ENCODE peak calls at places on chromosomes 5 and 9, in five cellular contexts. E, A, N, K and X are unnamed samples.

GRCh38 chr9:125932012-125932411 is 184.8 kb downstream of the PBX3 start:
- DNase-seq in E (peak; percentile 37), A (peak; percentile 97), N (no peak), K (peak; percentile 33), X (no peak)

GRCh38 chr5:59562756-59563389 is 330.7 kb downstream of the PDE4D start:
- DNase-seq in E (peak; percentile 33), A (peak; percentile 31), N (peak; percentile 40), K (peak; percentile 99), X (no peak)

GRCh38 chr5:54344653-54345052 is 34.3 kb upstream of the ARL15 start:
- DNase-seq in E (no peak), A (peak; percentile 13), N (no peak), K (no peak), X (no peak)

GRCh38 chr5:91499943-91500531 is 116.9 kb upstream of the ARRDC3 start:
- DNase-seq in E (no peak), A (peak; percentile 76), N (peak; percentile 48), K (peak; percentile 63), X (no peak)

GRCh38 chr5:81345411-81346003 is 44.1 kb downstream of the ZCCHC9 start:
- DNase-seq in E (no peak), A (no peak), N (no peak), K (no peak), X (no peak)

GRCh38 chr9:101567725-101567993 is 27.1 kb downstream of the PPP3R2 start:
- DNase-seq in E (no peak), A (no peak), N (no peak), K (no peak), X (no peak)

GRCh38 chr5:67971223-67971830 is 244.2 kb upstream of the PIK3R1 start:
- DNase-seq in E (no peak), A (peak; percentile 93), N (no peak), K (no peak), X (no peak)

GRCh38 chr9:128929560-128929959 is 8.8 kb downstream of the PHYHD1 start:
- DNase-seq in E (no peak), A (no peak), N (no peak), K (no peak), X (no peak)

GRCh38 chr9:37121881-37122280 is 1.5 kb downstream of the ZCCHC7 start:
- DNase-seq in E (no peak), A (no peak), N (no peak), K (no peak), X (no peak)

GRCh38 chr5:58122157-58122556 is 337.7 kb downstream of the PLK2 start:
- DNase-seq in E (no peak), A (no peak), N (no peak), K (no peak), X (no peak)

GRCh38 chr5:75509956-75510355 is 1.5 kb downstream of the CERT1 start:
- DNase-seq in E (peak; percentile 20), A (peak; percentile 79), N (no peak), K (no peak), X (no peak)

GRCh38 chr5:64869419-64869818 is 100.7 kb downstream of the CWC27 start:
- DNase-seq in E (no peak), A (peak; percentile 84), N (peak; percentile 82), K (peak; percentile 59), X (no peak)

GRCh38 chr9:132008871-132009812 is 70.5 kb downstream of the MED27 start:
- DNase-seq in E (no peak), A (no peak), N (no peak), K (no peak), X (no peak)

GRCh38 chr5:78137290-78137689 is 157.2 kb downstream of the AP3B1 start:
- DNase-seq in E (no peak), A (no peak), N (no peak), K (no peak), X (no peak)
- H3K27ac ChIP-seq in E (peak overlapping the region; percentile 23), A (no peak overlapping the region), N (no peak overlapping the region), K (no peak overlapping the region), X (no peak overlapping the region)

GRCh38 chr9:70399141-70399540 is 15.3 kb downstream of the KLF9 start:
- DNase-seq in E (no peak), A (no peak), N (no peak), K (no peak), X (no peak)

GRCh38 chr9:70402213-70402612 is 12.2 kb downstream of the KLF9 start:
- DNase-seq in E (no peak), A (no peak), N (no peak), K (no peak), X (no peak)

GRCh38 chr9:70398145-70398556 is 16.3 kb downstream of the KLF9 start:
- DNase-seq in E (no peak), A (no peak), N (no peak), K (no peak), X (no peak)

GRCh38 chr9:70403166-70403565 is 11.3 kb downstream of the KLF9 start:
- DNase-seq in E (no peak), A (no peak), N (no peak), K (no peak), X (no peak)

GRCh38 chr9:70400107-70400892 is 14.2 kb downstream of the KLF9 start:
- DNase-seq in E (no peak), A (no peak), N (no peak), K (no peak), X (no peak)
- H3K4me1 ChIP-seq in E (peaks cover 20% of the 10 kb centered on the region), A (peaks cover 5% of the 10 kb centered on the region), N (no peaks in the 10 kb centered on the region), K (no peaks in the 10 kb centered on the region), X (peaks cover 34% of the 10 kb centered on the region)

DNA sequence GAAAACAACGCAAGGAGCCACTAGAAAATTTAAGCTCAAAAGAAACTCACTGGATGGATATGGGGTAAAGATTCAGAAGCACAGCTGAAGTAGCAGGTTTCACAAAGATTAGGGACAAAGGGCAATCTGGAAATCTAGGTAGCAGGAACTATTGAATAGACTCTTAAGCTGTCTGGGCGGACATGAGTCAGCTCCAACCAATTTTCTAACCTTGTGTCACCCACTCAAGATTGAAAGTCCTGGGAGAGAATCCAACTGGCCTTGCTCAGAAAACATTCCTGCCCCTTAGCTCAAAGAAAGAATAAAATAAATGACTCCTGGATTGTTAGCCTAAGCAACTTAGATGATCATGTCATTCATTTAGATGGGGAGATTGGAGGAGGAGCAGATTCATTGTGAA is 69.2 kb downstream of the STK32A start:
- DNase-seq in E (no peak), A (peak; percentile 53), N (no peak), K (no peak), X (no peak)
- H3K27ac ChIP-seq in E (no peak overlapping the region), A (no peak overlapping the region), N (no peak overlapping the region), K (no peak overlapping the region), X (no peak overlapping the region)

DNA sequence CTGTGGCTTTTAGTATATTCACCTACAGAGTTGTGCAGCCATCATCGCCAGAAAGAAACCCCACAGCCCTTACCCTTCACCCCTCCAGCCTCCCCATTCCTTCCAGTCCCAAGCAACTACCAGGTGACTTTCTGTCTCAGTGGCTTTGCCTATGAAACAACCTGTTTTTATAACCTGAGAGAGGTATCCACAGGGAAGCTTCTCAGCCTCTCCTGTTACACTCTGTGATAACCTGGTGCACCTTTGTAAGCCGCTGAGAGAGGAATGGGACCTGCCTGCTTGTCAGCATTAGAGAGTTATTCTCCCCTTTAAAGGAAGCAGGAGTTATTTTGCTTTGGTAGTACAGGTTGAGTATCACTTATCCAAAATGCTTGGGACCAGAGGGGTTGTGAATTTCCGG is 93.6 kb downstream of the TRIO start:
- DNase-seq in E (no peak), A (no peak), N (no peak), K (peak; percentile 72), X (no peak)
- H3K4me1 ChIP-seq in E (no peaks in the 10 kb centered on the region), A (peaks cover 18% of the 10 kb centered on the region), N (peaks cover 11% of the 10 kb centered on the region), K (peaks cover 12% of the 10 kb centered on the region), X (no peaks in the 10 kb centered on the region)

DNA sequence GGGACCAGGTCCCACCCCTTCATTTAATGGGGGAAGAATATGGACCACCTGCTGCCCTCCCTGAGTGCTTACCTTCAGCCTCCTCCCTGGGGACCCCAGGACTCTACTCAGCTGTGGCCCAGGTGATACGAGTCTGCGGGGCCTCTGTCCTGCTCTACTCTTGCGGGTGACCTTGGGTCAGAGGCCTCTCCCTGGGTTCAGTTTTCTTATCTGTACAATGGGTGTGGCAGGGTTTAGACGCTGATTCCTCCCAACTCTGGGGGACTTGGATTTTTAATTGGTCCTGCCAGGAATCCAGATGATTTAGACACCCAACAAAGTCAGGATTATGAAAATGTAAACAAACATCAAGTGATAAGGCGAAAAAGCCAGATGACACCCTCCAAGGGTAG is 25.0 kb downstream of the FAM163B start:
- DNase-seq in E (peak; percentile 41), A (no peak), N (no peak), K (no peak), X (no peak)
- H3K27ac ChIP-seq in E (no peak overlapping the region), A (no peak overlapping the region), N (no peak overlapping the region), K (no peak overlapping the region), X (no peak overlapping the region)

DNA sequence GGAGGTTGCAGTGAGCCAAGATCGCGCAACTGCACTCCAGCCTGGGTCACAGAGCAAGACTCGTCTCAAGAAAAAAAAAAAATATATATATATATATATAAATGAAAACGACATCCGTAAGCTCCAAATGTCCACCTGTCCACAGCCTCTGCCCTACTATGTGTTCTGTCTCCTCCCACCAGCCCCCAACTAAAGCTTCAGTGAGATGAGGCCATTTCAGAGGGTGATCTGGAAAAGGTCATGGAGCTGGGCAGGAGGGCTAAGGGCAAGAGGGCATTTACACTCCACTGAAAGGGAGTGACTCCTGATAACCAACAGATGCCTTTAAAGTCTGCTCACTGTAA is 2.4 kb downstream of the SPRY4 start:
- DNase-seq in E (no peak), A (no peak), N (no peak), K (no peak), X (no peak)
- H3K4me1 ChIP-seq in E (peaks cover 6% of the 10 kb centered on the region), A (peaks cover 24% of the 10 kb centered on the region), N (peaks cover 53% of the 10 kb centered on the region), K (peaks cover 12% of the 10 kb centered on the region), X (peaks cover 24% of the 10 kb centered on the region)

GRCh38 chr9:95497772-95498171 is 19.0 kb downstream of the PTCH1 start:
- DNase-seq in E (peak; percentile 34), A (peak; percentile 93), N (no peak), K (no peak), X (no peak)
- H3K27ac ChIP-seq in E (no peak overlapping the region), A (no peak overlapping the region), N (peak overlapping the region; percentile 82), K (no peak overlapping the region), X (no peak overlapping the region)

GRCh38 chr9:98978231-98978681 is 34.5 kb downstream of the COL15A1 start:
- DNase-seq in E (no peak), A (no peak), N (peak; percentile 56), K (no peak), X (no peak)

GRCh38 chr9:98980291-98980690 is 36.6 kb downstream of the COL15A1 start:
- DNase-seq in E (no peak), A (no peak), N (no peak), K (no peak), X (no peak)

GRCh38 chr9:98975838-98976237 is 32.1 kb downstream of the COL15A1 start:
- DNase-seq in E (no peak), A (no peak), N (no peak), K (no peak), X (no peak)

GRCh38 chr9:98977246-98977681 is 33.6 kb downstream of the COL15A1 start:
- DNase-seq in E (no peak), A (no peak), N (no peak), K (no peak), X (no peak)

DNA sequence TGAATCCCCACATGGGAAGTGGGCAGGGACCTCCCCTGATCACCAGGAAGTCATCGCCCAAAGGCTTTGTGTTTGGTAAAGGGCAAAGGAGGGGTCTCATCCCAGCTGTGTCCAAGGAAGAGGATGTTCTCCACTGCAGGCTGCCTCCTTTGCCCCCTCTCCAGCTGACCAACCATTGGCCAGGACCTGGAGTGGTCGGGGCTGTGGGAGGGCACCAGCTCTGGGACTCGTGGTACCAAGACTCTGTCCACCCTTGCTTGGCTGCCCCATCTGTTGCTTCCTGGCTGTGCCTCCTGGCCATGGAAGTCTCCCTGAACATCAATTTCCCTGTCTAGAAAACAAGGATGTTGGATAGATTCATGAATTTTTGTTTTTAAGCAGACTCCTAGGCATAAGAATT is 34.1 kb downstream of the COL15A1 start:
- DNase-seq in E (no peak), A (no peak), N (no peak), K (no peak), X (no peak)
- H3K4me1 ChIP-seq in E (peaks cover 3% of the 10 kb centered on the region), A (peaks cover 4% of the 10 kb centered on the region), N (peaks cover 14% of the 10 kb centered on the region), K (no peaks in the 10 kb centered on the region), X (peaks cover 7% of the 10 kb centered on the region)